ENCODE peak calls at places on chromosomes 7 and 10, in seven cellular contexts. T, O, E, K, C, S and X are unnamed samples.
A peak's percentile ranks its signal among the peaks of the same experiment; 100 is the strongest.

GRCh38 chr10:86176850-86177249 is 189.7 kb downstream of the GRID1 start:
- DNase-seq in T (no peak), K (no peak), E (no peak), S (no peak), C (no peak), O (no peak), X (no peak)

GRCh38 chr7:50960621-50961310 is 178.1 kb upstream of the GRB10 start:
- DNase-seq in E (no peak), T (no peak), C (no peak), O (no peak), K (no peak), S (no peak), X (no peak)

GRCh38 chr10:87585565-87586514 is 73.8 kb upstream of the PAPSS2 start:
- DNase-seq in E (peak; percentile 74), T (peak; percentile 81), O (no peak), K (no peak), S (no peak), C (no peak), X (no peak)

GRCh38 chr7:5691536-5692090 is 89.8 kb downstream of the RNF216 start:
- DNase-seq in T (no peak), C (no peak), E (peak; percentile 81), K (no peak), O (no peak), S (no peak), X (no peak)

GRCh38 chr7:84231157-84231556 is 36.6 kb upstream of the SEMA3A start:
- DNase-seq in O (no peak), K (no peak), S (no peak), C (no peak), T (peak; percentile 66), E (peak; percentile 40), X (no peak)

GRCh38 chr7:5704534-5704922 is 76.9 kb downstream of the RNF216 start:
- DNase-seq in C (peak; percentile 88), T (peak; percentile 61), K (peak; percentile 69), S (peak; percentile 62), O (peak; percentile 71), E (peak; percentile 93), X (peak; percentile 57)

GRCh38 chr10:37754538-37755323 is 102.7 kb downstream of the ZNF248 start:
- DNase-seq in S (no peak), T (peak; percentile 17), O (no peak), C (peak; percentile 56), E (peak; percentile 3), K (peak; percentile 19), X (no peak)

GRCh38 chr7:133353775-133354174 is 100.9 kb downstream of the EXOC4 start:
- DNase-seq in E (no peak), C (no peak), T (no peak), K (no peak), S (no peak), O (no peak), X (no peak)

GRCh38 chr10:90865400-90865799 is 6.4 kb upstream of the RPP30 start:
- DNase-seq in O (no peak), S (no peak), C (peak; percentile 51), K (peak; percentile 24), E (peak; percentile 71), T (no peak), X (no peak)

GRCh38 chr7:55440040-55440690 is 75.0 kb downstream of the LANCL2 start:
- DNase-seq in E (no peak), C (no peak), S (no peak), T (no peak), O (no peak), K (no peak), X (no peak)

GRCh38 chr7:74514131-74514591 is 60.5 kb downstream of the GTF2IRD1 start:
- DNase-seq in S (no peak), C (no peak), K (no peak), T (no peak), O (no peak), E (no peak), X (no peak)

GRCh38 chr10:111954364-111954763 is 229.2 kb downstream of the GPAM start:
- DNase-seq in K (no peak), O (no peak), T (no peak), C (no peak), E (no peak), S (no peak), X (no peak)

GRCh38 chr7:64893401-64893800 is 9.7 kb upstream of the ZNF273 start:
- DNase-seq in K (no peak), S (no peak), E (no peak), C (no peak), T (no peak), O (no peak), X (no peak)

GRCh38 chr10:31820794-31821369 is 107.7 kb downstream of the ARHGAP12 start:
- DNase-seq in T (no peak), O (no peak), C (no peak), E (no peak), K (no peak), S (no peak), X (no peak)

GRCh38 chr7:47726047-47726726 is 144.3 kb upstream of the TNS3 start:
- DNase-seq in T (no peak), C (no peak), E (no peak), K (no peak), O (no peak), S (no peak), X (no peak)

GRCh38 chr7:91713669-91714068 is 166.8 kb downstream of the MTERF1 start:
- DNase-seq in K (no peak), E (no peak), O (no peak), T (no peak), C (no peak), S (no peak), X (no peak)

GRCh38 chr10:70109064-70109729 is 23.4 kb downstream of the AIFM2 start:
- DNase-seq in E (no peak), K (no peak), T (no peak), O (no peak), C (no peak), S (no peak), X (no peak)

GRCh38 chr10:124384142-124384541 is 34.6 kb downstream of the OAT start:
- DNase-seq in O (no peak), K (no peak), E (peak; percentile 23), T (no peak), C (no peak), S (no peak), X (no peak)